ENCODE peak calls at places on chromosomes 6 and 20, in nine cellular contexts. R is NCI-H1105, L is NCI-H345, S is head of caudate nucleus, W is mesendoderm, N is glutamatergic neuron, K is T-helper 17 cell, U is M059J, O is right atrium auricular region. I is an unnamed sample.

GRCh38 chr6:4496284-4496683 is 279.9 kb upstream of the CDYL start:
- DNase-seq in R (no peak), L (no peak), S (no peak), W (no peak), N (no peak), K (no peak), U (no peak), O (no peak), I (no peak)

GRCh38 chr6:47809863-47810262 is 28.0 kb downstream of the OPN5 start:
- DNase-seq in R (no peak), L (no peak), S (no peak), W (no peak), N (no peak), K (no peak), U (no peak), O (no peak), I (no peak)

GRCh38 chr6:132063738-132064137 is 112.6 kb upstream of the CCN2 start:
- DNase-seq in R (no peak), L (no peak), S (no peak), W (peak; percentile 20), N (no peak), K (no peak), U (peak; percentile 93), O (peak; percentile 63), I (no peak)

GRCh38 chr6:47019941-47020340 is 22.2 kb downstream of the ADGRF1 start:
- DNase-seq in R (no peak), L (no peak), S (no peak), W (no peak), N (no peak), K (no peak), U (no peak), O (no peak), I (no peak)

GRCh38 chr6:85416049-85416448 is 33.8 kb upstream of the NT5E start:
- DNase-seq in R (no peak), L (no peak), S (no peak), W (no peak), N (no peak), K (no peak), U (peak; percentile 51), O (no peak), I (no peak)

GRCh38 chr6:42988486-42989020 is 4.2 kb downstream of the PPP2R5D start:
- DNase-seq in R (no peak), L (no peak), S (no peak), W (peak; percentile 31), N (no peak), K (no peak), U (no peak), O (no peak), I (no peak)

GRCh38 chr6:45031601-45032000 is 296.5 kb upstream of the RUNX2 start:
- DNase-seq in R (no peak), L (no peak), S (no peak), W (no peak), N (no peak), K (no peak), U (no peak), O (no peak), I (no peak)

GRCh38 chr6:30394139-30394538 is 49.2 kb downstream of the RPP21 start:
- DNase-seq in R (no peak), L (peak; percentile 69), S (no peak), W (no peak), N (no peak), K (no peak), U (no peak), O (no peak), I (no peak)

GRCh38 chr6:137223370-137224131 is 4.4 kb upstream of the IFNGR1 start:
- DNase-seq in R (no peak), L (no peak), S (no peak), W (no peak), N (no peak), K (no peak), U (peak; percentile 34), O (peak; percentile 81), I (no peak)

GRCh38 chr20:25270829-25271251 is 23.0 kb downstream of the PYGB start:
- DNase-seq in R (no peak), L (peak; percentile 85), S (peak; percentile 9), W (no peak), N (no peak), K (no peak), U (no peak), O (no peak), I (no peak)

GRCh38 chr20:49276895-49277785 is 717 bp downstream of the ZNFX1 start:
- DNase-seq in R (no peak), L (no peak), S (peak; percentile 42), W (peak; percentile 31), N (peak; percentile 39), K (peak; percentile 10), U (no peak), O (peak; percentile 62), I (peak; percentile 31)

GRCh38 chr6:170037541-170038250 is 253.2 kb downstream of the DLL1 start:
- DNase-seq in R (no peak), L (no peak), S (no peak), W (peak; percentile 57), N (peak; percentile 3), K (no peak), U (no peak), O (no peak), I (no peak)

GRCh38 chr6:2763876-2764540 is 1.2 kb upstream of the WRNIP1 start:
- DNase-seq in R (no peak), L (no peak), S (no peak), W (no peak), N (no peak), K (no peak), U (no peak), O (no peak), I (no peak)

GRCh38 chr6:20826378-20826777 is 292.1 kb downstream of the CDKAL1 start:
- DNase-seq in R (no peak), L (no peak), S (no peak), W (no peak), N (no peak), K (no peak), U (peak; percentile 85), O (no peak), I (no peak)

GRCh38 chr6:10411131-10411914 is 3.6 kb downstream of the TFAP2A start:
- DNase-seq in R (peak; percentile 33), L (no peak), S (no peak), W (peak; percentile 59), N (no peak), K (no peak), U (peak; percentile 27), O (no peak), I (no peak)

GRCh38 chr6:27143474-27144026 is 104.0 kb upstream of the PRSS16 start:
- DNase-seq in R (no peak), L (no peak), S (no peak), W (no peak), N (no peak), K (no peak), U (no peak), O (no peak), I (no peak)

GRCh38 chr6:38404900-38405556 is 234.7 kb downstream of the BTBD9 start:
- DNase-seq in R (no peak), L (no peak), S (no peak), W (no peak), N (no peak), K (no peak), U (peak; percentile 32), O (no peak), I (no peak)

GRCh38 chr6:105041880-105042279 is 85.0 kb downstream of the LIN28B start:
- DNase-seq in R (no peak), L (no peak), S (no peak), W (no peak), N (no peak), K (no peak), U (peak; percentile 7), O (no peak), I (no peak)

GRCh38 chr20:20872420-20872819 is 160.0 kb upstream of the RALGAPA2 start:
- DNase-seq in R (no peak), L (no peak), S (no peak), W (no peak), N (no peak), K (no peak), U (no peak), O (no peak), I (no peak)

GRCh38 chr6:41408982-41409381 is 73.6 kb downstream of the NCR2 start:
- DNase-seq in R (no peak), L (no peak), S (no peak), W (peak; percentile 86), N (peak; percentile 54), K (no peak), U (no peak), O (no peak), I (no peak)

GRCh38 chr6:72720464-72720863 is 98.6 kb downstream of the KCNQ5 start:
- DNase-seq in R (no peak), L (no peak), S (no peak), W (no peak), N (no peak), K (no peak), U (no peak), O (no peak), I (no peak)

GRCh38 chr20:55649254-55649653 is 356.1 kb downstream of the CBLN4 start:
- DNase-seq in R (no peak), L (no peak), S (no peak), W (no peak), N (no peak), K (no peak), U (no peak), O (no peak), I (peak; percentile 21)

GRCh38 chr6:113364781-113365545 is 492.2 kb upstream of the MARCKS start:
- DNase-seq in R (no peak), L (no peak), S (no peak), W (peak; percentile 50), N (no peak), K (no peak), U (peak; percentile 85), O (no peak), I (no peak)

GRCh38 chr6:99993533-99994251 is at the start of gene MCHR2:
- DNase-seq in R (no peak), L (no peak), S (peak; percentile 36), W (peak; percentile 39), N (peak; percentile 40), K (no peak), U (no peak), O (no peak), I (no peak)

GRCh38 chr6:35041086-35041855 is 99.9 kb downstream of the TCP11 start:
- DNase-seq in R (no peak), L (no peak), S (no peak), W (no peak), N (no peak), K (no peak), U (no peak), O (no peak), I (no peak)

GRCh38 chr6:113057567-113058053 is 710.5 kb downstream of the RFPL4B start:
- DNase-seq in R (no peak), L (no peak), S (no peak), W (no peak), N (no peak), K (no peak), U (peak; percentile 38), O (no peak), I (no peak)

GRCh38 chr6:44452725-44453124 is 65.2 kb downstream of the CDC5L start:
- DNase-seq in R (no peak), L (no peak), S (no peak), W (no peak), N (no peak), K (no peak), U (peak; percentile 93), O (no peak), I (no peak)

GRCh38 chr6:41594326-41594725 is 43.9 kb upstream of the MDFI start:
- DNase-seq in R (no peak), L (no peak), S (no peak), W (no peak), N (no peak), K (no peak), U (no peak), O (no peak), I (no peak)

GRCh38 chr6:41539204-41539603 is 7.0 kb upstream of the FOXP4 start:
- DNase-seq in R (no peak), L (no peak), S (no peak), W (no peak), N (no peak), K (no peak), U (no peak), O (no peak), I (no peak)

GRCh38 chr6:106546322-106547052 is 82.8 kb downstream of the RTN4IP1 start:
- DNase-seq in R (no peak), L (no peak), S (no peak), W (no peak), N (no peak), K (no peak), U (peak; percentile 91), O (no peak), I (no peak)

GRCh38 chr6:35624341-35625070 is 64.2 kb downstream of the FKBP5 start:
- DNase-seq in R (no peak), L (no peak), S (no peak), W (peak; percentile 58), N (no peak), K (no peak), U (peak; percentile 54), O (no peak), I (no peak)